ENCODE peak calls at places on chromosomes 13 and 19, in five cellular contexts. H is breast epithelium, O is left kidney, K is G401, P is endothelial cell. D is an unnamed sample.

GRCh38 chr13:38686635-38687245 is at the start of gene FREM2:
- DNase-seq in H (no peak), O (peak), K (peak), P (peak), D (no peak)

GRCh38 chr19:19628499-19629134 is 597 bp upstream of the LPAR2 start:
- DNase-seq in H (peak), O (peak), K (no peak), P (peak), D (peak)

GRCh38 chr19:39765091-39766076 is 13.3 kb upstream of the LEUTX start:
- DNase-seq in H (no peak), O (peak), K (peak), P (peak), D (peak)

GRCh38 chr13:44815507-44816074 is 173.7 kb downstream of the NUFIP1 start:
- DNase-seq in H (no peak), O (no peak), K (no peak), P (no peak), D (no peak)

GRCh38 chr19:1748115-1748702 is 5.1 kb upstream of the ONECUT3 start:
- DNase-seq in H (no peak), O (no peak), K (no peak), P (no peak), D (no peak)

GRCh38 chr19:30919737-30920136 is 429.5 kb downstream of the TSHZ3 start:
- DNase-seq in H (no peak), O (no peak), K (no peak), P (no peak), D (no peak)

GRCh38 chr13:110759710-110760109 is 46.2 kb downstream of the ING1 start:
- DNase-seq in H (no peak), O (no peak), K (no peak), P (no peak), D (no peak)

GRCh38 chr19:13269348-13269747 is 119.1 kb downstream of the IER2 start:
- DNase-seq in H (no peak), O (no peak), K (peak), P (no peak), D (no peak)

GRCh38 chr13:100789481-100789880 is 114.9 kb upstream of the TMTC4 start:
- DNase-seq in H (no peak), O (peak), K (peak), P (no peak), D (no peak)

GRCh38 chr13:74129500-74130144 is 4.6 kb downstream of the KLF12 start:
- DNase-seq in H (no peak), O (no peak), K (no peak), P (no peak), D (no peak)

GRCh38 chr19:47608074-47608907 is 643 bp upstream of the BICRA start:
- DNase-seq in H (peak), O (peak), K (peak), P (peak), D (peak)

GRCh38 chr19:23305555-23305954 is 55.4 kb upstream of the ZNF724 start:
- DNase-seq in H (no peak), O (peak), K (no peak), P (no peak), D (no peak)

GRCh38 chr19:51116736-51117135 is 8.0 kb upstream of the SIGLEC9 start:
- DNase-seq in H (no peak), O (no peak), K (no peak), P (no peak), D (no peak)

GRCh38 chr13:30607908-30608307 is 9.8 kb upstream of the USPL1 start:
- DNase-seq in H (no peak), O (no peak), K (no peak), P (no peak), D (no peak)

GRCh38 chr19:38737297-38737865 is 6.9 kb downstream of the CAPN12 start:
- DNase-seq in H (no peak), O (no peak), K (no peak), P (no peak), D (no peak)

GRCh38 chr13:99975626-99976025 is 4.1 kb upstream of the ZIC5 start:
- DNase-seq in H (no peak), O (peak), K (no peak), P (no peak), D (no peak)

D was measured in activated naive CD4-positive, alpha-beta T cell.